ENCODE peak calls at places on chromosomes 7 and 10, in eight cellular contexts. One of them, this sample, is unnamed.
A peak's percentile ranks its signal among the peaks of the same experiment; 100 is the strongest.

GRCh38 chr10:97584060-97584797 is at the start of gene HOGA1:
- DNase-seq in Panc1: no peak
- DNase-seq in breast epithelium: peak; percentile 49
- DNase-seq in HepG2: peak; percentile 91
- DNase-seq in adrenal gland: peak; percentile 97
- DNase-seq in cardiac muscle cell: peak; percentile 73
- DNase-seq in A673: peak; percentile 31
- DNase-seq in astrocyte: peak; percentile 51
- DNase-seq in this sample: peak; percentile 32

GRCh38 chr10:31274310-31274709 is 44.7 kb upstream of the ZEB1 start:
- DNase-seq in Panc1: no peak
- DNase-seq in breast epithelium: no peak
- DNase-seq in HepG2: no peak
- DNase-seq in adrenal gland: no peak
- DNase-seq in cardiac muscle cell: peak; percentile 33
- DNase-seq in A673: no peak
- DNase-seq in astrocyte: no peak
- DNase-seq in this sample: no peak

GRCh38 chr7:73507556-73507955 is 14.5 kb downstream of the BAZ1B start:
- DNase-seq in Panc1: no peak
- DNase-seq in breast epithelium: no peak
- DNase-seq in HepG2: no peak
- DNase-seq in adrenal gland: peak; percentile 70
- DNase-seq in cardiac muscle cell: peak; percentile 11
- DNase-seq in A673: no peak
- DNase-seq in astrocyte: no peak
- DNase-seq in this sample: no peak

GRCh38 chr7:141295367-141295895 is 221.6 kb downstream of the TMEM178B start:
- DNase-seq in Panc1: no peak
- DNase-seq in breast epithelium: no peak
- DNase-seq in HepG2: no peak
- DNase-seq in adrenal gland: no peak
- DNase-seq in cardiac muscle cell: no peak
- DNase-seq in A673: no peak
- DNase-seq in astrocyte: no peak
- DNase-seq in this sample: no peak

GRCh38 chr7:99596408-99596955 is 1.6 kb upstream of the TMEM225B start:
- DNase-seq in Panc1: no peak
- DNase-seq in breast epithelium: no peak
- DNase-seq in HepG2: no peak
- DNase-seq in adrenal gland: no peak
- DNase-seq in cardiac muscle cell: no peak
- DNase-seq in A673: no peak
- DNase-seq in astrocyte: no peak
- DNase-seq in this sample: no peak

GRCh38 chr10:44704616-44705015 is 206.5 kb upstream of the TMEM72 start:
- DNase-seq in Panc1: no peak
- DNase-seq in breast epithelium: no peak
- DNase-seq in HepG2: no peak
- DNase-seq in adrenal gland: no peak
- DNase-seq in cardiac muscle cell: no peak
- DNase-seq in A673: no peak
- DNase-seq in astrocyte: no peak
- DNase-seq in this sample: no peak

GRCh38 chr7:25952277-25953057 is 199.5 kb upstream of the NFE2L3 start:
- DNase-seq in Panc1: no peak
- DNase-seq in breast epithelium: no peak
- DNase-seq in HepG2: peak; percentile 93
- DNase-seq in adrenal gland: no peak
- DNase-seq in cardiac muscle cell: no peak
- DNase-seq in A673: no peak
- DNase-seq in astrocyte: no peak
- DNase-seq in this sample: no peak

GRCh38 chr7:33155811-33156210 is 26.4 kb downstream of the BBS9 start:
- DNase-seq in Panc1: no peak
- DNase-seq in breast epithelium: no peak
- DNase-seq in HepG2: no peak
- DNase-seq in adrenal gland: no peak
- DNase-seq in cardiac muscle cell: no peak
- DNase-seq in A673: no peak
- DNase-seq in astrocyte: peak; percentile 95
- DNase-seq in this sample: no peak

GRCh38 chr10:19930936-19931859 is 115.0 kb downstream of the PLXDC2 start:
- DNase-seq in Panc1: no peak
- DNase-seq in breast epithelium: no peak
- DNase-seq in HepG2: no peak
- DNase-seq in adrenal gland: peak; percentile 87
- DNase-seq in cardiac muscle cell: peak; percentile 57
- DNase-seq in A673: peak; percentile 85
- DNase-seq in astrocyte: peak; percentile 75
- DNase-seq in this sample: no peak

DNA sequence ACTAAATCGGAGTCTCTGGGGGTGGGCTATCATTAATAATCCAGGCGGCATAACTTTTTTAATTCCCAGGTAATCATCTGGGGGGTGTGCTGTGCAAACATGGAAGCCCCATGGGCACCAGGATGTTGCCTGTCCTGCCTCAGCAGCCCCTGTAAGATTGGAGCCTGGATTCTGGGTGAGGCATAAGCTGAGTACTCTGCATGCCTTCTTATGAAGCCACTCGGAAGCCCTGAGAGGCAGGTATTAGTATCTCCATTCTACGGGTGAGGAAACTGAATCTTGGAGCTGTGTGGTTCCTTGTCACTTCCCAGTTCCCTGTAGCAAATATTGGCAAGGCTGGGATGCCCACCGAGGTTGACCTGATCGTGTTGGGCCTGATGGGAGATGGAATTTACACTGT is 7.4 kb upstream of the OPN4 start:
- DNase-seq in Panc1: no peak
- DNase-seq in breast epithelium: no peak
- DNase-seq in HepG2: no peak
- DNase-seq in adrenal gland: no peak
- DNase-seq in cardiac muscle cell: no peak
- DNase-seq in A673: no peak
- DNase-seq in astrocyte: no peak
- DNase-seq in this sample: no peak
- H3K4me1 ChIP-seq in Panc1: peaks cover 34% of the 10 kb centered on the region
- H3K4me1 ChIP-seq in breast epithelium: no peaks in the 10 kb centered on the region
- H3K4me1 ChIP-seq in HepG2: no peaks in the 10 kb centered on the region
- H3K4me1 ChIP-seq in adrenal gland: peaks cover 23% of the 10 kb centered on the region
- H3K4me1 ChIP-seq in cardiac muscle cell: peaks cover 24% of the 10 kb centered on the region
- H3K4me1 ChIP-seq in A673: peaks cover 31% of the 10 kb centered on the region
- H3K4me1 ChIP-seq in astrocyte: peaks cover 6% of the 10 kb centered on the region
- H3K4me1 ChIP-seq in this sample: no peaks in the 10 kb centered on the region

DNA sequence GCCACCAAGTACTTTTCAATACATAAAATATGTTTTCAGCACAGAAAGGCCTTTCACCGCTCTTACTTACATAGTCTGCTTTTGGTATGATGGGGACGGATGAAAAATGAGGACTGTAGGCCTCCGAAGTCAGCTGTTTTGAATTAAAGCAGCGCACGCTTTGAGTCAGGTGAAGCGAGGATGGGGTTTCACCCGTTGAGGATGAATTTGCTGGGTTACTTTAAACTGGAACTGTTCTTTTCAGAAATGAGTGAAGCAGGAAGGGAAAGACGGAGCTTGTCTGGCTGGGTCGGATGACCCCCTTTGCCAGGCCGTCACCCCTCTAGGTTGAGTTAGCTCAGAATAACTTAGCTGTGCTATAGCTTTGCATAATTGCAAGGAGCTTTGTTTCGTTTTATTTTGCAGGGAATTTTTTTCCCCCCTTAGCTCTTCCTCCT is 40.0 kb downstream of the CUX1 start:
- DNase-seq in Panc1: no peak
- DNase-seq in breast epithelium: no peak
- DNase-seq in HepG2: no peak
- DNase-seq in adrenal gland: no peak
- DNase-seq in cardiac muscle cell: no peak
- DNase-seq in A673: no peak
- DNase-seq in astrocyte: no peak
- DNase-seq in this sample: no peak
- H3K4me3 ChIP-seq in Panc1: peak overlapping the region; percentile 31
- H3K4me3 ChIP-seq in breast epithelium: peak overlapping the region; percentile 48
- H3K4me3 ChIP-seq in HepG2: no peak overlapping the region
- H3K4me3 ChIP-seq in adrenal gland: no peak overlapping the region
- H3K4me3 ChIP-seq in cardiac muscle cell: no peak overlapping the region
- H3K4me3 ChIP-seq in A673: no peak overlapping the region
- H3K4me3 ChIP-seq in astrocyte: no peak overlapping the region
- H3K4me3 ChIP-seq in this sample: peak overlapping the region; percentile 69

GRCh38 chr10:80131499-80131901 is 1.0 kb upstream of the PLAC9 start:
- DNase-seq in Panc1: no peak
- DNase-seq in breast epithelium: no peak
- DNase-seq in HepG2: no peak
- DNase-seq in adrenal gland: no peak
- DNase-seq in cardiac muscle cell: no peak
- DNase-seq in A673: no peak
- DNase-seq in astrocyte: no peak
- DNase-seq in this sample: no peak

GRCh38 chr10:80122110-80122710 is 10.3 kb upstream of the PLAC9 start:
- DNase-seq in Panc1: no peak
- DNase-seq in breast epithelium: no peak
- DNase-seq in HepG2: no peak
- DNase-seq in adrenal gland: no peak
- DNase-seq in cardiac muscle cell: no peak
- DNase-seq in A673: no peak
- DNase-seq in astrocyte: no peak
- DNase-seq in this sample: no peak

GRCh38 chr10:80122746-80123145 is 9.8 kb upstream of the PLAC9 start:
- DNase-seq in Panc1: no peak
- DNase-seq in breast epithelium: no peak
- DNase-seq in HepG2: no peak
- DNase-seq in adrenal gland: no peak
- DNase-seq in cardiac muscle cell: peak; percentile 69
- DNase-seq in A673: peak; percentile 70
- DNase-seq in astrocyte: no peak
- DNase-seq in this sample: no peak

GRCh38 chr10:80132299-80133139 is at the start of gene PLAC9:
- DNase-seq in Panc1: no peak
- DNase-seq in breast epithelium: no peak
- DNase-seq in HepG2: no peak
- DNase-seq in adrenal gland: no peak
- DNase-seq in cardiac muscle cell: peak; percentile 61
- DNase-seq in A673: no peak
- DNase-seq in astrocyte: no peak
- DNase-seq in this sample: no peak

DNA sequence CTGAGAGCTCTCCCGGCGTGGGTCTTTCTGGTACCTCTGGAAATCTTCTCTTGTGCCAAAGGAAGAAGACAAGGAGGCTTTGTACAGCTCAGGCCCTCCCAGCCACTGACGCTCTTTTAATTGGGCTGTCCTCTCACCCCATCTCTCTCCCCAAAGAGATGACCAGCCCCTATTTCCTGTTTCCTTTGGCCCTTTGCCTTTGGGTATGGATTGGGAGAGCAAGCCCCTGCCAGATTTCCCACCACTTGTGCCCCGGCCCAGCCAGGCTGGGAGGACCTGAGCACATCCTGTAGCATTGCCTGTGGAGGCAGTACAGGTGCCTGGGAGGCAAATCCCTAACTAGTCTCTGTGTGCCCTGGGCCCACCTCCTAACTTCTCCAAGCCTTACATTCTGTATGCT is 5.7 kb upstream of the PLAC9 start:
- DNase-seq in Panc1: no peak
- DNase-seq in breast epithelium: no peak
- DNase-seq in HepG2: no peak
- DNase-seq in adrenal gland: no peak
- DNase-seq in cardiac muscle cell: no peak
- DNase-seq in A673: no peak
- DNase-seq in astrocyte: no peak
- DNase-seq in this sample: no peak
- TF ChIP-seq CTCF in Panc1: no peak
- TF ChIP-seq CTCF in breast epithelium: no peak
- TF ChIP-seq CTCF in HepG2: no peak
- TF ChIP-seq CTCF in adrenal gland: no peak
- TF ChIP-seq CTCF in cardiac muscle cell: no peak
- TF ChIP-seq CTCF in A673: no peak
- TF ChIP-seq CTCF in astrocyte: no peak
- TF ChIP-seq CTCF in this sample: no peak

GRCh38 chr7:31151849-31152248 is 99.7 kb downstream of the ADCYAP1R1 start:
- DNase-seq in Panc1: no peak
- DNase-seq in breast epithelium: no peak
- DNase-seq in HepG2: no peak
- DNase-seq in adrenal gland: no peak
- DNase-seq in cardiac muscle cell: no peak
- DNase-seq in A673: no peak
- DNase-seq in astrocyte: no peak
- DNase-seq in this sample: no peak
- H3K4me1 ChIP-seq in Panc1: no peaks in the 10 kb centered on the region
- H3K4me1 ChIP-seq in breast epithelium: no peaks in the 10 kb centered on the region
- H3K4me1 ChIP-seq in HepG2: no peaks in the 10 kb centered on the region
- H3K4me1 ChIP-seq in adrenal gland: no peaks in the 10 kb centered on the region
- H3K4me1 ChIP-seq in cardiac muscle cell: no peaks in the 10 kb centered on the region
- H3K4me1 ChIP-seq in A673: no peaks in the 10 kb centered on the region
- H3K4me1 ChIP-seq in astrocyte: no peaks in the 10 kb centered on the region
- H3K4me1 ChIP-seq in this sample: no peaks in the 10 kb centered on the region

GRCh38 chr10:110996256-110996655 is 76.9 kb downstream of the SHOC2 start:
- DNase-seq in Panc1: no peak
- DNase-seq in breast epithelium: no peak
- DNase-seq in HepG2: no peak
- DNase-seq in adrenal gland: no peak
- DNase-seq in cardiac muscle cell: no peak
- DNase-seq in A673: no peak
- DNase-seq in astrocyte: no peak
- DNase-seq in this sample: no peak

GRCh38 chr10:110994406-110994805 is 75.0 kb downstream of the SHOC2 start:
- DNase-seq in Panc1: no peak
- DNase-seq in breast epithelium: no peak
- DNase-seq in HepG2: no peak
- DNase-seq in adrenal gland: no peak
- DNase-seq in cardiac muscle cell: no peak
- DNase-seq in A673: no peak
- DNase-seq in astrocyte: no peak
- DNase-seq in this sample: no peak

GRCh38 chr10:110992011-110992800 is 72.8 kb downstream of the SHOC2 start:
- DNase-seq in Panc1: no peak
- DNase-seq in breast epithelium: no peak
- DNase-seq in HepG2: no peak
- DNase-seq in adrenal gland: no peak
- DNase-seq in cardiac muscle cell: no peak
- DNase-seq in A673: no peak
- DNase-seq in astrocyte: peak; percentile 18
- DNase-seq in this sample: no peak

GRCh38 chr10:110993024-110993693 is 73.8 kb downstream of the SHOC2 start:
- DNase-seq in Panc1: no peak
- DNase-seq in breast epithelium: no peak
- DNase-seq in HepG2: no peak
- DNase-seq in adrenal gland: no peak
- DNase-seq in cardiac muscle cell: peak; percentile 70
- DNase-seq in A673: no peak
- DNase-seq in astrocyte: peak; percentile 94
- DNase-seq in this sample: no peak

GRCh38 chr10:110995301-110995700 is 75.9 kb downstream of the SHOC2 start:
- DNase-seq in Panc1: no peak
- DNase-seq in breast epithelium: no peak
- DNase-seq in HepG2: no peak
- DNase-seq in adrenal gland: no peak
- DNase-seq in cardiac muscle cell: no peak
- DNase-seq in A673: no peak
- DNase-seq in astrocyte: no peak
- DNase-seq in this sample: no peak
- H3K4me3 ChIP-seq in Panc1: no peak overlapping the region
- H3K4me3 ChIP-seq in breast epithelium: no peak overlapping the region
- H3K4me3 ChIP-seq in HepG2: no peak overlapping the region
- H3K4me3 ChIP-seq in adrenal gland: no peak overlapping the region
- H3K4me3 ChIP-seq in cardiac muscle cell: no peak overlapping the region
- H3K4me3 ChIP-seq in A673: no peak overlapping the region
- H3K4me3 ChIP-seq in astrocyte: no peak overlapping the region
- H3K4me3 ChIP-seq in this sample: no peak overlapping the region